ENCODE peak calls at places on chromosomes 12 and 14, in six cellular contexts. E is astrocyte of the cerebellum, U is epithelial cell of esophagus, A is HCT116, S is breast epithelium, I is tibial nerve. H is an unnamed sample.
A peak's percentile ranks its signal among the peaks of the same experiment; 100 is the strongest.

GRCh38 chr14:102363182-102363952 is 626 bp downstream of the TECPR2 start:
- DNase-seq in U (peak; percentile 79), I (peak; percentile 38), A (no peak), E (no peak), S (peak; percentile 20), H (no peak)

GRCh38 chr12:22215467-22216253 is 118.8 kb downstream of the ST8SIA1 start:
- DNase-seq in A (no peak), U (peak; percentile 45), I (no peak), E (no peak), S (no peak), H (no peak)

GRCh38 chr14:69682607-69683263 is 71.3 kb downstream of the SUSD6 start:
- DNase-seq in U (peak; percentile 67), S (peak; percentile 42), E (no peak), A (no peak), I (no peak), H (no peak)

GRCh38 chr14:35506927-35507326 is 27.0 kb upstream of the INSM2 start:
- DNase-seq in A (no peak), I (no peak), S (no peak), E (no peak), U (peak; percentile 33), H (no peak)

GRCh38 chr14:60655898-60656754 is 6.8 kb upstream of the SIX1 start:
- DNase-seq in U (no peak), I (no peak), A (no peak), S (no peak), E (no peak), H (peak; percentile 19)

GRCh38 chr12:45827974-45828373 is 98.5 kb downstream of the ARID2 start:
- DNase-seq in U (no peak), I (no peak), A (no peak), S (no peak), E (no peak), H (no peak)

GRCh38 chr14:77682158-77682553 is 25.7 kb downstream of the ALKBH1 start:
- DNase-seq in A (no peak), E (peak; percentile 34), S (no peak), U (peak; percentile 50), I (no peak), H (no peak)

GRCh38 chr14:103533137-103533998 is 4.4 kb downstream of the TRMT61A start:
- DNase-seq in U (no peak), A (no peak), E (no peak), S (no peak), I (no peak), H (no peak)

GRCh38 chr14:91264151-91265150 is 19.9 kb upstream of the GPR68 start:
- DNase-seq in S (no peak), U (no peak), A (no peak), E (no peak), I (no peak), H (no peak)

GRCh38 chr12:120846721-120847120 is 57.4 kb downstream of the SPPL3 start:
- DNase-seq in E (no peak), I (no peak), U (no peak), S (no peak), A (no peak), H (no peak)

GRCh38 chr14:31243860-31244259 is 36.3 kb upstream of the HECTD1 start:
- DNase-seq in A (peak; percentile 96), U (peak; percentile 98), E (no peak), I (no peak), S (no peak), H (no peak)

GRCh38 chr14:49959822-49960408 is 67.0 kb downstream of the ARF6 start:
- DNase-seq in S (no peak), E (no peak), I (no peak), A (no peak), U (peak; percentile 65), H (no peak)

GRCh38 chr12:113957627-113958026 is 8.5 kb downstream of the RBM19 start:
- DNase-seq in A (no peak), S (no peak), I (no peak), E (no peak), U (no peak), H (no peak)

GRCh38 chr12:25387136-25388050 is 136.7 kb upstream of the KRAS start:
- DNase-seq in A (peak; percentile 84), U (peak; percentile 88), E (peak; percentile 91), S (peak; percentile 77), I (peak; percentile 94), H (peak; percentile 85)

GRCh38 chr12:94980577-94980976 is 22.9 kb downstream of the NDUFA12 start:
- DNase-seq in U (no peak), A (no peak), E (no peak), I (no peak), S (no peak), H (no peak)

GRCh38 chr12:24808651-24809050 is 140.2 kb downstream of the BCAT1 start:
- DNase-seq in E (no peak), I (no peak), U (no peak), S (no peak), A (no peak), H (no peak)

GRCh38 chr14:68951051-68951797 is 27.9 kb downstream of the ACTN1 start:
- DNase-seq in U (peak; percentile 100), A (peak; percentile 85), E (peak; percentile 60), S (peak; percentile 91), I (peak; percentile 87), H (peak; percentile 64)

GRCh38 chr12:14854586-14855163 is 11.3 kb upstream of the ART4 start:
- DNase-seq in A (no peak), E (no peak), S (no peak), U (no peak), I (no peak), H (no peak)

GRCh38 chr12:6199531-6200265 is 502 bp upstream of the CD9 start:
- DNase-seq in A (no peak), E (no peak), S (peak; percentile 62), U (peak; percentile 39), I (no peak), H (no peak)

GRCh38 chr14:105465209-105466031 is 9.2 kb upstream of the CRIP2 start:
- DNase-seq in U (peak; percentile 36), E (no peak), I (no peak), A (no peak), S (no peak), H (peak; percentile 61)

GRCh38 chr14:69574266-69574953 is at the start of gene CCDC177:
- DNase-seq in I (no peak), S (peak; percentile 39), U (peak; percentile 76), E (no peak), A (peak; percentile 21), H (no peak)

GRCh38 chr14:92948647-92949046 is 25.7 kb downstream of the CHGA start:
- DNase-seq in U (no peak), A (no peak), I (no peak), S (no peak), E (no peak), H (no peak)

GRCh38 chr12:64229796-64230195 is 7.7 kb upstream of the KICS2 start:
- DNase-seq in U (no peak), S (no peak), A (no peak), I (no peak), E (no peak), H (no peak)

GRCh38 chr12:116002890-116003536 is 274.5 kb downstream of the MED13L start:
- DNase-seq in I (peak; percentile 54), A (no peak), U (no peak), S (no peak), E (no peak), H (no peak)

GRCh38 chr14:72513994-72514659 is 379.8 kb downstream of the DPF3 start:
- DNase-seq in E (peak; percentile 40), I (no peak), S (no peak), A (peak; percentile 10), U (peak; percentile 48), H (no peak)

GRCh38 chr14:62179367-62180018 is 417.3 kb downstream of the SNAPC1 start:
- DNase-seq in U (peak; percentile 88), E (peak; percentile 88), S (peak; percentile 35), I (peak; percentile 40), A (peak; percentile 13), H (peak; percentile 16)

GRCh38 chr14:30440986-30441385 is 118.0 kb upstream of the G2E3 start:
- DNase-seq in E (no peak), I (no peak), S (no peak), A (no peak), U (peak; percentile 13), H (no peak)

GRCh38 chr12:92595663-92596062 is 107.1 kb upstream of the PLEKHG7 start:
- DNase-seq in S (no peak), I (no peak), U (peak; percentile 90), E (no peak), A (no peak), H (no peak)
- H3K4me3 ChIP-seq in S (no peak overlapping the region), I (no peak overlapping the region), U (no peak overlapping the region), E (no peak overlapping the region), A (no peak overlapping the region), H (no peak overlapping the region)

DNA sequence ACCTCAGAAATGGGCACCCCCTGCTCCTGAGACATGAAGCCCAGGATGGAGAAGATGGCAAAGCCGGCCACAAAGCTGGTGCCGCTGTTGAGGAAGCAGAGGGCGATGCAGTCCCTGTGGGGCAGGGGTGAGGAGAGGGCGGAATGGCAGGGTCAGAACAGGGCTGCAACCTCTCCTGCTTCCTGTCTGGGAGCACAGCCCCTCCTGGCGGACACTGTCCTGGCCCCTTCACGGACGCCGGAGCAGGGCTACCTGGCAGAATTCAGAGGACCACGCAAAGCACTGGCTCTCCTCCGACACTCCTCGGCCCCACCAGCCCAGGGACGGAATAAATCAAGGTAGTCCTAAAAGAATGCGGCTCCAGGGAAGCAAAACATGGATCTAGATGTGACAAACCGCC is 12.4 kb upstream of the SLC6A12 start:
- DNase-seq in U (no peak), S (no peak), E (no peak), A (no peak), I (no peak), H (no peak)
- TF ChIP-seq CTCF in U (no peak), S (no peak), E (no peak), A (no peak), I (no peak), H (no peak)

GRCh38 chr14:26577711-26578110 is 20.1 kb downstream of the NOVA1 start:
- DNase-seq in I (no peak), A (no peak), S (no peak), E (no peak), U (no peak), H (no peak)
- H3K4me3 ChIP-seq in I (no peak overlapping the region), A (no peak overlapping the region), S (no peak overlapping the region), E (no peak overlapping the region), U (no peak overlapping the region), H (no peak overlapping the region)

DNA sequence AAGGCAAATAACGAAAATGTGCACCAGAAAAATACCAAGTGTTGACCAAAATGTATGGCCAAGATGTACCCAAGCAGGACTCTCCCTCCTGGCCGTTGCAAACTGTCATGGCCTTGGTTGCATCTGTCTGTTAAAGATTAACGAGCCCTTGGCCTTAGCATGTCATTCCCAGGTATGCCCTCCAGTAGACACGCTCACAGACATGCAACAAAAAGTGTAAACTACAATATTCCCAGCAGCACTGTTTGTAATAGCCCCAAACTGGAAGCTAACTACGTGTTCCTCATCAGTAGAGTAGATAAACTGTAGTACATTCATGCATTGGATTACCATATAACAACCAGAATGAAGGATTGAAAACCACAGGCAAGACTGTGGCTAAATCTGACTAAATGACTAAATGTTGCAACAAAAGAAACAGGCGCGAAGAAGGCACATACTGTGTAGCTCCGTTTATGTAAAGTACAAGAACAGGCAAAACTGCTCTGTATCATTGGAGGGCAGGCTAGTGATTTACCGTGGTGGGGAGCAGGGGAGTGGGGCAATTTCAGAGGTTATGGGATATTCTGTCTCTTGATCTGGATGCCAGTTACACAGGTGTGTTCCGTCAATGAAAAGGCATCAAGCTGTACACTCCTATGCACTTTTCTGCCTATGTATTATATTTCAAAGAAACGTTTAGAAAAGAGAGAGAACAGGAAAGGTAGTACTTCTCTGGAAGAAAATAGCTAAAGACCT is 232.7 kb upstream of the DIO3 start:
- DNase-seq in I (no peak), U (no peak), A (no peak), E (no peak), S (no peak), H (no peak)
- TF ChIP-seq CTCF in I (no peak), U (no peak), A (no peak), E (no peak), S (no peak), H (no peak)